ENCODE peak calls at places on chromosomes 2 and 18, in four cellular contexts. U is GM23338, Q is upper lobe of left lung, X is K562. N is an unnamed sample.

GRCh38 chr2:176614049-176614448 is 344.8 kb downstream of the MTX2 start:
- DNase-seq in U (peak), Q (no peak), X (no peak), N (no peak)

GRCh38 chr2:37589298-37589697 is 82.1 kb downstream of the CDC42EP3 start:
- DNase-seq in U (no peak), Q (no peak), X (no peak), N (no peak)

GRCh38 chr2:156704612-156705011 is 268.4 kb downstream of the GPD2 start:
- DNase-seq in U (no peak), Q (no peak), X (no peak), N (no peak)

GRCh38 chr2:27191107-27191829 is 20.6 kb upstream of the ATRAID start:
- DNase-seq in U (peak), Q (no peak), X (peak), N (no peak)

GRCh38 chr2:10371441-10372194 is 68.9 kb downstream of the HPCAL1 start:
- DNase-seq in U (no peak), Q (no peak), X (no peak), N (no peak)

GRCh38 chr2:166351319-166351718 is 24.4 kb downstream of the SCN9A start:
- DNase-seq in U (no peak), Q (no peak), X (no peak), N (no peak)

GRCh38 chr2:9336534-9337354 is 86.6 kb downstream of the ITGB1BP1 start:
- DNase-seq in U (no peak), Q (no peak), X (peak), N (no peak)

GRCh38 chr18:37538526-37539205 is 26.9 kb downstream of the CELF4 start:
- DNase-seq in U (peak), Q (no peak), X (no peak), N (no peak)

GRCh38 chr2:16684676-16685339 is 19.2 kb upstream of the CYRIA start:
- DNase-seq in U (no peak), Q (no peak), X (no peak), N (no peak)

GRCh38 chr2:46435796-46436360 is 43.5 kb upstream of the TMEM247 start:
- DNase-seq in U (no peak), Q (no peak), X (no peak), N (no peak)

GRCh38 chr18:65073060-65073550 is 677.7 kb upstream of the CDH7 start:
- DNase-seq in U (no peak), Q (no peak), X (no peak), N (no peak)
- TF ChIP-seq POLR2AphosphoS5 in U (no peak), Q (no peak), X (no peak), N (no peak)

GRCh38 chr2:61764035-61764800 is 89.6 kb downstream of the FAM161A start:
- DNase-seq in U (peak), Q (peak), X (peak), N (peak)
- TF ChIP-seq CTCF in U (no peak), Q (no peak), X (no peak), N (no peak)

GRCh38 chr18:22691988-22692710 is 241.0 kb upstream of the RBBP8 start:
- DNase-seq in U (no peak), Q (no peak), X (no peak), N (no peak)

GRCh38 chr18:22695674-22696073 is 237.5 kb upstream of the RBBP8 start:
- DNase-seq in U (no peak), Q (no peak), X (no peak), N (no peak)

GRCh38 chr18:22698711-22699110 is 234.4 kb upstream of the RBBP8 start:
- DNase-seq in U (no peak), Q (no peak), X (no peak), N (no peak)

GRCh38 chr18:22697561-22697960 is 235.6 kb upstream of the RBBP8 start:
- DNase-seq in U (no peak), Q (no peak), X (no peak), N (no peak)

GRCh38 chr18:22694954-22695353 is 238.2 kb upstream of the RBBP8 start:
- DNase-seq in U (peak), Q (no peak), X (no peak), N (no peak)
- TF ChIP-seq POLR2AphosphoS5 in U (no peak), Q (no peak), X (no peak), N (no peak)

GRCh38 chr2:63486861-63487290 is 101.4 kb downstream of the WDPCP start:
- DNase-seq in U (peak), Q (no peak), X (no peak), N (no peak)
- TF ChIP-seq CTCF in U (peak), Q (no peak), X (no peak), N (no peak)

GRCh38 chr2:182372661-182373060 is 54.2 kb downstream of the PDE1A start:
- DNase-seq in U (no peak), Q (no peak), X (no peak), N (no peak)
- TF ChIP-seq POLR2AphosphoS5 in U (no peak), Q (no peak), X (no peak), N (no peak)